ENCODE peak calls at places on chromosomes 3 and 15, in five cellular contexts. One of them, this sample, is unnamed.

GRCh38 chr3:106728315-106728821 is 648.9 kb upstream of the CCDC54 start:
- DNase-seq in Daoy: peak; percentile 94
- DNase-seq in ACHN: peak; percentile 80
- DNase-seq in aorta: no peak
- DNase-seq in lower lobe of right lung: no peak
- DNase-seq in this sample: no peak

GRCh38 chr3:33687406-33688010 is 30.5 kb downstream of the CLASP2 start:
- DNase-seq in Daoy: no peak
- DNase-seq in ACHN: peak; percentile 4
- DNase-seq in aorta: no peak
- DNase-seq in lower lobe of right lung: no peak
- DNase-seq in this sample: no peak

GRCh38 chr3:138774529-138775253 is 60.0 kb downstream of the PIK3CB start:
- DNase-seq in Daoy: peak; percentile 97
- DNase-seq in ACHN: peak; percentile 94
- DNase-seq in aorta: no peak
- DNase-seq in lower lobe of right lung: no peak
- DNase-seq in this sample: no peak

GRCh38 chr3:123755508-123755907 is 128.6 kb downstream of the MYLK start:
- DNase-seq in Daoy: no peak
- DNase-seq in ACHN: no peak
- DNase-seq in aorta: no peak
- DNase-seq in lower lobe of right lung: no peak
- DNase-seq in this sample: no peak

GRCh38 chr3:43769097-43769470 is 78.3 kb downstream of the ABHD5 start:
- DNase-seq in Daoy: no peak
- DNase-seq in ACHN: no peak
- DNase-seq in aorta: no peak
- DNase-seq in lower lobe of right lung: no peak
- DNase-seq in this sample: no peak

GRCh38 chr15:73956276-73957086 is 30.2 kb downstream of the LOXL1 start:
- DNase-seq in Daoy: peak; percentile 98
- DNase-seq in ACHN: peak; percentile 91
- DNase-seq in aorta: peak; percentile 88
- DNase-seq in lower lobe of right lung: no peak
- DNase-seq in this sample: peak; percentile 85

GRCh38 chr15:85597155-85597815 is 197.4 kb downstream of the KLHL25 start:
- DNase-seq in Daoy: no peak
- DNase-seq in ACHN: no peak
- DNase-seq in aorta: no peak
- DNase-seq in lower lobe of right lung: no peak
- DNase-seq in this sample: no peak

GRCh38 chr3:171415070-171415469 is 45.1 kb downstream of the TNIK start:
- DNase-seq in Daoy: peak; percentile 8
- DNase-seq in ACHN: no peak
- DNase-seq in aorta: no peak
- DNase-seq in lower lobe of right lung: no peak
- DNase-seq in this sample: no peak

GRCh38 chr3:180420016-180420415 is 181.9 kb upstream of the TTC14 start:
- DNase-seq in Daoy: no peak
- DNase-seq in ACHN: no peak
- DNase-seq in aorta: no peak
- DNase-seq in lower lobe of right lung: no peak
- DNase-seq in this sample: no peak

GRCh38 chr15:44794072-44794471 is 57.7 kb downstream of the TRIM69 start:
- DNase-seq in Daoy: no peak
- DNase-seq in ACHN: no peak
- DNase-seq in aorta: no peak
- DNase-seq in lower lobe of right lung: no peak
- DNase-seq in this sample: no peak

GRCh38 chr15:31511707-31512310 is 185.2 kb downstream of the KLF13 start:
- DNase-seq in Daoy: no peak
- DNase-seq in ACHN: no peak
- DNase-seq in aorta: no peak
- DNase-seq in lower lobe of right lung: no peak
- DNase-seq in this sample: no peak

GRCh38 chr15:28086175-28086703 is 12.9 kb downstream of the OCA2 start:
- DNase-seq in Daoy: no peak
- DNase-seq in ACHN: peak; percentile 65
- DNase-seq in aorta: no peak
- DNase-seq in lower lobe of right lung: no peak
- DNase-seq in this sample: peak; percentile 64

GRCh38 chr3:46675843-46676567 is 17.5 kb downstream of the ALS2CL start:
- DNase-seq in Daoy: no peak
- DNase-seq in ACHN: peak; percentile 8
- DNase-seq in aorta: peak; percentile 56
- DNase-seq in lower lobe of right lung: peak; percentile 36
- DNase-seq in this sample: peak; percentile 69

GRCh38 chr3:14876942-14877341 is 58.2 kb downstream of the FGD5 start:
- DNase-seq in Daoy: peak; percentile 72
- DNase-seq in ACHN: no peak
- DNase-seq in aorta: peak; percentile 89
- DNase-seq in lower lobe of right lung: peak; percentile 67
- DNase-seq in this sample: peak; percentile 93

GRCh38 chr3:157624801-157625200 is 121.6 kb upstream of the VEPH1 start:
- DNase-seq in Daoy: no peak
- DNase-seq in ACHN: no peak
- DNase-seq in aorta: no peak
- DNase-seq in lower lobe of right lung: no peak
- DNase-seq in this sample: no peak

GRCh38 chr3:186115229-186115996 is 6.5 kb upstream of the ETV5 start:
- DNase-seq in Daoy: no peak
- DNase-seq in ACHN: no peak
- DNase-seq in aorta: no peak
- DNase-seq in lower lobe of right lung: no peak
- DNase-seq in this sample: no peak

GRCh38 chr15:93179704-93180103 is 90.7 kb upstream of the RGMA start:
- DNase-seq in Daoy: peak; percentile 53
- DNase-seq in ACHN: no peak
- DNase-seq in aorta: no peak
- DNase-seq in lower lobe of right lung: no peak
- DNase-seq in this sample: no peak

GRCh38 chr3:37810788-37811187 is 50.9 kb upstream of the CTDSPL start:
- DNase-seq in Daoy: no peak
- DNase-seq in ACHN: no peak
- DNase-seq in aorta: no peak
- DNase-seq in lower lobe of right lung: no peak
- DNase-seq in this sample: no peak

GRCh38 chr3:67614195-67614594 is 40.2 kb downstream of the SUCLG2 start:
- DNase-seq in Daoy: no peak
- DNase-seq in ACHN: no peak
- DNase-seq in aorta: no peak
- DNase-seq in lower lobe of right lung: no peak
- DNase-seq in this sample: no peak